ENCODE peak calls at places on chromosomes 5 and 9, in seven cellular contexts. E is adrenal gland, P is IMR-90, L is body of pancreas, C is ovary, X is breast epithelium, I is A549. F is an unnamed sample. For H3K9me3, the result is how much of the 10 kb centered on the place peaks cover.

GRCh38 chr5:95098012-95098411 is 186.9 kb downstream of the MCTP1 start:
- DNase-seq in E (no peak), P (no peak), L (no peak), C (no peak), X (no peak), I (no peak), F (no peak)

GRCh38 chr5:180199390-180199789 is 9.6 kb downstream of the RASGEF1C start:
- DNase-seq in E (no peak), P (no peak), L (no peak), C (no peak), X (no peak), I (no peak), F (no peak)

GRCh38 chr5:159601216-159601615 is 270.9 kb upstream of the IL12B start:
- DNase-seq in E (peak), P (no peak), L (no peak), C (no peak), X (no peak), I (no peak), F (no peak)

GRCh38 chr5:124677376-124677998 is 69.0 kb downstream of the ZNF608 start:
- DNase-seq in E (peak), P (peak), L (peak), C (no peak), X (no peak), I (no peak), F (no peak)

GRCh38 chr9:20791682-20792081 is 107.6 kb downstream of the FOCAD start:
- DNase-seq in E (no peak), P (no peak), L (no peak), C (no peak), X (no peak), I (no peak), F (no peak)

GRCh38 chr5:57438162-57438561 is 44.4 kb downstream of the ACTBL2 start:
- DNase-seq in E (no peak), P (peak), L (no peak), C (no peak), X (no peak), I (no peak), F (no peak)

GRCh38 chr5:135229122-135229521 is 169.9 kb downstream of the MACROH2A1 start:
- DNase-seq in E (no peak), P (no peak), L (no peak), C (no peak), X (no peak), I (no peak), F (no peak)

GRCh38 chr9:107685399-107685798 is 195.8 kb upstream of the KLF4 start:
- DNase-seq in E (no peak), P (no peak), L (no peak), C (no peak), X (no peak), I (no peak), F (no peak)

GRCh38 chr5:145936401-145937131 is at the start of gene SH3RF2:
- DNase-seq in E (peak), P (peak), L (peak), C (no peak), X (peak), I (peak), F (peak)

GRCh38 chr9:131333771-131334567 is 44.4 kb downstream of the PLPP7 start:
- DNase-seq in E (no peak), P (no peak), L (no peak), C (no peak), X (no peak), I (no peak), F (no peak)

GRCh38 chr5:14062178-14062577 is 81.0 kb upstream of the TRIO start:
- DNase-seq in E (no peak), P (no peak), L (no peak), C (no peak), X (no peak), I (no peak), F (no peak)

GRCh38 chr5:23208959-23209431 is 298.4 kb upstream of the PRDM9 start:
- DNase-seq in E (peak), P (peak), L (no peak), C (no peak), X (no peak), I (peak), F (peak)

GRCh38 chr5:158658439-158659230 is 441.1 kb downstream of the EBF1 start:
- DNase-seq in E (no peak), P (peak), L (no peak), C (no peak), X (no peak), I (no peak), F (no peak)

GRCh38 chr5:115320515-115320914 is 24.1 kb upstream of the CCDC112 start:
- DNase-seq in E (no peak), P (no peak), L (no peak), C (no peak), X (no peak), I (no peak), F (no peak)

GRCh38 chr9:134936762-134937555 is 19.2 kb upstream of the FCN1 start:
- DNase-seq in E (peak), P (no peak), L (no peak), C (no peak), X (no peak), I (no peak), F (no peak)

GRCh38 chr5:170265527-170265926 is 32.0 kb downstream of the LCP2 start:
- DNase-seq in E (peak), P (no peak), L (no peak), C (peak), X (no peak), I (no peak), F (peak)

GRCh38 chr5:79149432-79149831 is 37.8 kb downstream of the BHMT start:
- DNase-seq in E (no peak), P (peak), L (no peak), C (no peak), X (no peak), I (no peak), F (no peak)

GRCh38 chr5:124735169-124735858 is 11.1 kb downstream of the ZNF608 start:
- DNase-seq in E (no peak), P (no peak), L (peak), C (peak), X (no peak), I (no peak), F (peak)

GRCh38 chr5:109759304-109759703 is 69.6 kb downstream of the MAN2A1 start:
- DNase-seq in E (no peak), P (peak), L (no peak), C (no peak), X (no peak), I (no peak), F (no peak)

GRCh38 chr9:14813336-14814020 is 90.9 kb upstream of the CER1 start:
- DNase-seq in E (no peak), P (no peak), L (no peak), C (no peak), X (no peak), I (no peak), F (no peak)

GRCh38 chr9:137776306-137776995 is 101.1 kb upstream of the CACNA1B start:
- DNase-seq in E (no peak), P (no peak), L (no peak), C (no peak), X (no peak), I (no peak), F (no peak)

GRCh38 chr9:104025109-104025508 is 69.0 kb upstream of the SMC2 start:
- DNase-seq in E (no peak), P (no peak), L (no peak), C (no peak), X (no peak), I (no peak), F (no peak)

GRCh38 chr5:171131499-171131898 is 177.5 kb upstream of the TLX3 start:
- DNase-seq in E (no peak), P (no peak), L (no peak), C (no peak), X (no peak), I (no peak), F (no peak)

GRCh38 chr5:74579215-74579614 is 61.3 kb downstream of the ENC1 start:
- DNase-seq in E (no peak), P (no peak), L (no peak), C (no peak), X (no peak), I (no peak), F (no peak)

GRCh38 chr9:80699551-80699998 is 989.8 kb downstream of the TLE1 start:
- DNase-seq in E (no peak), P (peak), L (no peak), C (no peak), X (no peak), I (no peak), F (no peak)

GRCh38 chr5:155064580-155064979 is 51.0 kb downstream of the KIF4B start:
- DNase-seq in E (no peak), P (no peak), L (no peak), C (no peak), X (no peak), I (no peak), F (no peak)

GRCh38 chr9:35313911-35314310 is 152.1 kb downstream of the UNC13B start:
- DNase-seq in E (no peak), P (peak), L (no peak), C (no peak), X (no peak), I (no peak), F (no peak)

GRCh38 chr5:141356950-141357349 is 2.1 kb downstream of the PCDHGA4 start:
- DNase-seq in E (no peak), P (no peak), L (no peak), C (no peak), X (no peak), I (no peak), F (no peak)
- H3K9me3 ChIP-seq in E (under half), P (half or more), L (under half), C (under half), X (half or more), I (half or more), F (under half)

GRCh38 chr9:110050925-110051355 is 157.0 kb downstream of the C9orf152 start:
- DNase-seq in E (peak), P (peak), L (no peak), C (no peak), X (peak), I (peak), F (no peak)
- TF ChIP-seq POLR2A in E (no peak), P (peak), L (no peak), C (no peak), X (no peak), I (no peak), F (no peak)

GRCh38 chr9:114308361-114308950 is 14.4 kb upstream of the ORM1 start:
- DNase-seq in E (no peak), P (no peak), L (no peak), C (no peak), X (no peak), I (no peak), F (peak)

GRCh38 chr9:114310471-114311450 is 12.1 kb upstream of the ORM1 start:
- DNase-seq in E (no peak), P (no peak), L (no peak), C (no peak), X (no peak), I (no peak), F (peak)

GRCh38 chr9:114311571-114312512 is 11.1 kb upstream of the ORM1 start:
- DNase-seq in E (no peak), P (no peak), L (no peak), C (no peak), X (no peak), I (no peak), F (peak)

GRCh38 chr9:114307323-114308250 is 15.3 kb upstream of the ORM1 start:
- DNase-seq in E (no peak), P (peak), L (no peak), C (no peak), X (no peak), I (no peak), F (peak)

GRCh38 chr9:114309096-114309495 is 13.8 kb upstream of the ORM1 start:
- DNase-seq in E (no peak), P (no peak), L (no peak), C (no peak), X (no peak), I (no peak), F (peak)
- H3K9me3 ChIP-seq in E (under half), P (under half), L (under half), C (under half), X (under half), I (under half), F (under half)

DNA sequence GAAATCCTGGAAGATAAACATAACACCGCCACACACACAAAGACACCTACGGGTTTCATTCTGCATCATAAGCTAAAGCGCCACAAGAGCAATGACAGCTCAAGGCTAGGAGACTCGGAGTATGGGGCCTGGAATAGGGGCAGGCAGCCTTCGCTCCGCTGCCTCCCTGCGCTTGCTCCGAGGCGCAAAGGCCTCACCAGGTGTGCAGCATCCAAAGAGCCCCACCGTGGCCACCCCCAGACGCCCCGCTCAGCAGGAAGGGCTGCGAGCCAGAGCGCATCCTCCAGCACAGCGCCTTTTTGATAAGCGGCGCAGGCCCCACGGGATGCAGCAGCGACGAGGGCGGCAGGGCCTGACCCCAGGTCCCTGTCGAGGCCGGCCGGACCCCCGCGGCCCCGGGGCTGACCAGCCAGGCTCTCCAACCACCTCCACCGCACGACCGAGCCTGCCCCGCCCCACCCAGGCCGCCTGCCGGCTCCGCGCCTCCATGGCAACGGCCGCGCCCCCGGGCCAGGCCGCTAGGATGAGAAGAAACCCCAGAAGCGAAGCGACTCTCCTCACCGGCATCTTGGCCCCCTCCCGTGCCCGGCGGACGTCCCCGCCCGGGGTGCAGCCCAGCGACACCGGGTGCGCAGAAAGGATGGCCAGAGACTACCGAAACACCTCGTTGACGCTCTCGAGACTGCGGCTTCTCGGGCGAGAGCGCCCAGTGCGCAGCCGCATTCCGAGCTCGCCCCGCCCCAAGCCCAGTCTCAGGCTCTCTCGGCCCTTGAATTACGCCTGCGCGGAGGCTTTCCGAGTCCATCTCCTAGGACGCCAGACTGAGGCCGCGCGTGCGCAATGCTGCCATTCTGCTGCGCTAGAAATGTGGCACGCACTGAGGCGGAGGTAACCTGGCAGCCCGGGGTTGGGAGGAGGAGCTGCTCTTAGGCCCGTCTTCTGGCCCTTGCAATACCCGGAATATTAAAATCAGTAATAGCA is at the start of gene KIF3A:
- DNase-seq in E (peak), P (peak), L (peak), C (peak), X (peak), I (peak), F (peak)
- TF ChIP-seq POLR2A in E (peak), P (no peak), L (no peak), C (no peak), X (no peak), I (peak), F (no peak)

DNA sequence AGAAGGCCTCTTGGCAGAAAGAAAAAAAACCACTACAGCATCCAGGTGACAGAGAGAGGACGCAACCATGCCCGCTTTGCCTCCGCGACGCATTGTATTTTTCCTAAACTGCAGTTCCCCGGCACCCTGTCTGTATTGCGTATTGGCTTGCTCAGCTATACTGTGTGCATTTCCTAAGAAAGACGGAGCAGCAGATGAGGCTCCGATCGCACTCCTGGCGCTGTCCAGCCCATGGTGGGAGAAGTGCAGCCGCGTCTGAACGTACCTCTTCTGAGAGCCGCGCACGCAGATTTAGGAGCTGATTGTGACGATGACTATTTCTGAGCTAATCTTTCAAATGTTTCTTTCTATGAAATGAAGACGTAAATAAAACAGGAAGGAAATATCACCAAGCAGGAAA is 366.5 kb downstream of the IRX1 start:
- DNase-seq in E (no peak), P (no peak), L (no peak), C (no peak), X (no peak), I (no peak), F (no peak)
- H3K9me3 ChIP-seq in E (under half), P (under half), L (under half), C (under half), X (under half), I (under half), F (under half)

GRCh38 chr9:136539427-136540412 is 6.1 kb downstream of the NOTCH1 start:
- DNase-seq in E (peak), P (no peak), L (peak), C (peak), X (peak), I (no peak), F (peak)
- TF ChIP-seq POLR2A in E (no peak), P (no peak), L (no peak), C (no peak), X (no peak), I (no peak), F (no peak)

F was measured in testis.